ENCODE peak calls at places on chromosomes 7 and 10, in nine cellular contexts. One of them, this sample, is unnamed.
A peak's percentile ranks its signal among the peaks of the same experiment; 100 is the strongest.

GRCh38 chr7:28112883-28113540 is 67.6 kb downstream of the JAZF1 start:
- DNase-seq in substantia nigra: no peak
- DNase-seq in pancreas: no peak
- DNase-seq in fibroblast of lung: no peak
- DNase-seq in left cardiac atrium: no peak
- DNase-seq in amniotic stem cell: no peak
- DNase-seq in AG09319: no peak
- DNase-seq in HT1080: no peak
- DNase-seq in non-pigmented ciliary epithelial cell: no peak
- DNase-seq in this sample: no peak

GRCh38 chr10:104415526-104416165 is 62.0 kb downstream of the CFAP58 start:
- DNase-seq in substantia nigra: no peak
- DNase-seq in pancreas: no peak
- DNase-seq in fibroblast of lung: no peak
- DNase-seq in left cardiac atrium: no peak
- DNase-seq in amniotic stem cell: no peak
- DNase-seq in AG09319: no peak
- DNase-seq in HT1080: no peak
- DNase-seq in non-pigmented ciliary epithelial cell: no peak
- DNase-seq in this sample: no peak

GRCh38 chr10:65340340-65340739 is 1585.5 kb upstream of the LRRTM3 start:
- DNase-seq in substantia nigra: no peak
- DNase-seq in pancreas: no peak
- DNase-seq in fibroblast of lung: no peak
- DNase-seq in left cardiac atrium: no peak
- DNase-seq in amniotic stem cell: no peak
- DNase-seq in AG09319: no peak
- DNase-seq in HT1080: no peak
- DNase-seq in non-pigmented ciliary epithelial cell: no peak
- DNase-seq in this sample: no peak

GRCh38 chr7:132394283-132395003 is 181.8 kb downstream of the PLXNA4 start:
- DNase-seq in substantia nigra: no peak
- DNase-seq in pancreas: no peak
- DNase-seq in fibroblast of lung: no peak
- DNase-seq in left cardiac atrium: no peak
- DNase-seq in amniotic stem cell: no peak
- DNase-seq in AG09319: no peak
- DNase-seq in HT1080: no peak
- DNase-seq in non-pigmented ciliary epithelial cell: no peak
- DNase-seq in this sample: no peak

GRCh38 chr10:89684604-89685003 is 16.8 kb upstream of the KIF20B start:
- DNase-seq in substantia nigra: no peak
- DNase-seq in pancreas: no peak
- DNase-seq in fibroblast of lung: peak; percentile 22
- DNase-seq in left cardiac atrium: no peak
- DNase-seq in amniotic stem cell: no peak
- DNase-seq in AG09319: no peak
- DNase-seq in HT1080: peak; percentile 71
- DNase-seq in non-pigmented ciliary epithelial cell: no peak
- DNase-seq in this sample: no peak

GRCh38 chr10:3398825-3399646 is 226.5 kb upstream of the PITRM1 start:
- DNase-seq in substantia nigra: peak; percentile 32
- DNase-seq in pancreas: no peak
- DNase-seq in fibroblast of lung: no peak
- DNase-seq in left cardiac atrium: peak; percentile 57
- DNase-seq in amniotic stem cell: no peak
- DNase-seq in AG09319: peak; percentile 10
- DNase-seq in HT1080: no peak
- DNase-seq in non-pigmented ciliary epithelial cell: no peak
- DNase-seq in this sample: peak; percentile 35

GRCh38 chr7:51265066-51265907 is 51.3 kb downstream of the COBL start:
- DNase-seq in substantia nigra: no peak
- DNase-seq in pancreas: no peak
- DNase-seq in fibroblast of lung: no peak
- DNase-seq in left cardiac atrium: no peak
- DNase-seq in amniotic stem cell: no peak
- DNase-seq in AG09319: no peak
- DNase-seq in HT1080: no peak
- DNase-seq in non-pigmented ciliary epithelial cell: no peak
- DNase-seq in this sample: no peak

GRCh38 chr10:106467506-106467905 is 697.0 kb downstream of the SORCS1 start:
- DNase-seq in substantia nigra: no peak
- DNase-seq in pancreas: no peak
- DNase-seq in fibroblast of lung: no peak
- DNase-seq in left cardiac atrium: no peak
- DNase-seq in amniotic stem cell: no peak
- DNase-seq in AG09319: no peak
- DNase-seq in HT1080: peak; percentile 52
- DNase-seq in non-pigmented ciliary epithelial cell: no peak
- DNase-seq in this sample: no peak

GRCh38 chr10:43355749-43356371 is 15.6 kb upstream of the FXYD4 start:
- DNase-seq in substantia nigra: no peak
- DNase-seq in pancreas: no peak
- DNase-seq in fibroblast of lung: peak; percentile 26
- DNase-seq in left cardiac atrium: no peak
- DNase-seq in amniotic stem cell: no peak
- DNase-seq in AG09319: no peak
- DNase-seq in HT1080: peak; percentile 33
- DNase-seq in non-pigmented ciliary epithelial cell: no peak
- DNase-seq in this sample: no peak

GRCh38 chr7:149855368-149856305 is 17.5 kb downstream of the ZNF862 start:
- DNase-seq in substantia nigra: no peak
- DNase-seq in pancreas: no peak
- DNase-seq in fibroblast of lung: peak; percentile 75
- DNase-seq in left cardiac atrium: no peak
- DNase-seq in amniotic stem cell: no peak
- DNase-seq in AG09319: no peak
- DNase-seq in HT1080: peak; percentile 87
- DNase-seq in non-pigmented ciliary epithelial cell: peak; percentile 78
- DNase-seq in this sample: no peak

GRCh38 chr7:44574286-44574872 is 671 bp upstream of the DDX56 start:
- DNase-seq in substantia nigra: no peak
- DNase-seq in pancreas: no peak
- DNase-seq in fibroblast of lung: no peak
- DNase-seq in left cardiac atrium: no peak
- DNase-seq in amniotic stem cell: no peak
- DNase-seq in AG09319: no peak
- DNase-seq in HT1080: no peak
- DNase-seq in non-pigmented ciliary epithelial cell: no peak
- DNase-seq in this sample: no peak

GRCh38 chr10:77583527-77583926 is 54.1 kb downstream of the KCNMA1 start:
- DNase-seq in substantia nigra: no peak
- DNase-seq in pancreas: no peak
- DNase-seq in fibroblast of lung: no peak
- DNase-seq in left cardiac atrium: no peak
- DNase-seq in amniotic stem cell: no peak
- DNase-seq in AG09319: no peak
- DNase-seq in HT1080: peak; percentile 61
- DNase-seq in non-pigmented ciliary epithelial cell: no peak
- DNase-seq in this sample: no peak

GRCh38 chr10:113007343-113007771 is 57.3 kb downstream of the TCF7L2 start:
- DNase-seq in substantia nigra: no peak
- DNase-seq in pancreas: no peak
- DNase-seq in fibroblast of lung: no peak
- DNase-seq in left cardiac atrium: no peak
- DNase-seq in amniotic stem cell: no peak
- DNase-seq in AG09319: no peak
- DNase-seq in HT1080: no peak
- DNase-seq in non-pigmented ciliary epithelial cell: no peak
- DNase-seq in this sample: no peak

GRCh38 chr10:38163617-38164016 is 69.5 kb downstream of the ZNF37A start:
- DNase-seq in substantia nigra: no peak
- DNase-seq in pancreas: no peak
- DNase-seq in fibroblast of lung: no peak
- DNase-seq in left cardiac atrium: no peak
- DNase-seq in amniotic stem cell: no peak
- DNase-seq in AG09319: no peak
- DNase-seq in HT1080: no peak
- DNase-seq in non-pigmented ciliary epithelial cell: no peak
- DNase-seq in this sample: no peak

GRCh38 chr10:99528256-99528866 is 4.4 kb upstream of the NKX2-3 start:
- DNase-seq in substantia nigra: no peak
- DNase-seq in pancreas: no peak
- DNase-seq in fibroblast of lung: peak; percentile 48
- DNase-seq in left cardiac atrium: no peak
- DNase-seq in amniotic stem cell: no peak
- DNase-seq in AG09319: no peak
- DNase-seq in HT1080: no peak
- DNase-seq in non-pigmented ciliary epithelial cell: no peak
- DNase-seq in this sample: no peak

GRCh38 chr10:91144961-91145360 is 75.5 kb upstream of the PCGF5 start:
- DNase-seq in substantia nigra: no peak
- DNase-seq in pancreas: no peak
- DNase-seq in fibroblast of lung: peak; percentile 57
- DNase-seq in left cardiac atrium: no peak
- DNase-seq in amniotic stem cell: no peak
- DNase-seq in AG09319: no peak
- DNase-seq in HT1080: no peak
- DNase-seq in non-pigmented ciliary epithelial cell: peak; percentile 9
- DNase-seq in this sample: no peak

GRCh38 chr7:130695840-130696239 is 9.5 kb upstream of the TSGA13 start:
- DNase-seq in substantia nigra: no peak
- DNase-seq in pancreas: no peak
- DNase-seq in fibroblast of lung: peak; percentile 63
- DNase-seq in left cardiac atrium: no peak
- DNase-seq in amniotic stem cell: peak; percentile 5
- DNase-seq in AG09319: peak; percentile 4
- DNase-seq in HT1080: no peak
- DNase-seq in non-pigmented ciliary epithelial cell: peak; percentile 17
- DNase-seq in this sample: no peak

GRCh38 chr7:41466760-41467384 is 236.0 kb downstream of the INHBA start:
- DNase-seq in substantia nigra: no peak
- DNase-seq in pancreas: no peak
- DNase-seq in fibroblast of lung: no peak
- DNase-seq in left cardiac atrium: no peak
- DNase-seq in amniotic stem cell: no peak
- DNase-seq in AG09319: no peak
- DNase-seq in HT1080: no peak
- DNase-seq in non-pigmented ciliary epithelial cell: no peak
- DNase-seq in this sample: no peak

GRCh38 chr10:71569775-71570588 is 149.6 kb downstream of the C10orf105 start:
- DNase-seq in substantia nigra: peak; percentile 56
- DNase-seq in pancreas: peak; percentile 88
- DNase-seq in fibroblast of lung: peak; percentile 47
- DNase-seq in left cardiac atrium: peak; percentile 73
- DNase-seq in amniotic stem cell: peak; percentile 6
- DNase-seq in AG09319: no peak
- DNase-seq in HT1080: peak; percentile 36
- DNase-seq in non-pigmented ciliary epithelial cell: no peak
- DNase-seq in this sample: peak; percentile 55

GRCh38 chr10:29702288-29703164 is 67.8 kb upstream of the SVIL start:
- DNase-seq in substantia nigra: no peak
- DNase-seq in pancreas: no peak
- DNase-seq in fibroblast of lung: peak; percentile 51
- DNase-seq in left cardiac atrium: no peak
- DNase-seq in amniotic stem cell: no peak
- DNase-seq in AG09319: no peak
- DNase-seq in HT1080: no peak
- DNase-seq in non-pigmented ciliary epithelial cell: no peak
- DNase-seq in this sample: no peak

GRCh38 chr7:142100634-142101033 is 10.9 kb upstream of the MGAM2 start:
- DNase-seq in substantia nigra: no peak
- DNase-seq in pancreas: no peak
- DNase-seq in fibroblast of lung: no peak
- DNase-seq in left cardiac atrium: no peak
- DNase-seq in amniotic stem cell: no peak
- DNase-seq in AG09319: no peak
- DNase-seq in HT1080: no peak
- DNase-seq in non-pigmented ciliary epithelial cell: no peak
- DNase-seq in this sample: no peak

GRCh38 chr7:7595451-7595850 is 28.8 kb downstream of the MIOS start:
- DNase-seq in substantia nigra: no peak
- DNase-seq in pancreas: no peak
- DNase-seq in fibroblast of lung: peak; percentile 60
- DNase-seq in left cardiac atrium: no peak
- DNase-seq in amniotic stem cell: no peak
- DNase-seq in AG09319: no peak
- DNase-seq in HT1080: peak; percentile 2
- DNase-seq in non-pigmented ciliary epithelial cell: no peak
- DNase-seq in this sample: no peak

GRCh38 chr7:106018566-106019338 is 55.7 kb downstream of the CDHR3 start:
- DNase-seq in substantia nigra: no peak
- DNase-seq in pancreas: no peak
- DNase-seq in fibroblast of lung: peak; percentile 28
- DNase-seq in left cardiac atrium: no peak
- DNase-seq in amniotic stem cell: no peak
- DNase-seq in AG09319: no peak
- DNase-seq in HT1080: no peak
- DNase-seq in non-pigmented ciliary epithelial cell: no peak
- DNase-seq in this sample: no peak

GRCh38 chr10:23081891-23082290 is 13.5 kb upstream of the MSRB2 start:
- DNase-seq in substantia nigra: no peak
- DNase-seq in pancreas: no peak
- DNase-seq in fibroblast of lung: peak; percentile 22
- DNase-seq in left cardiac atrium: no peak
- DNase-seq in amniotic stem cell: no peak
- DNase-seq in AG09319: no peak
- DNase-seq in HT1080: peak; percentile 11
- DNase-seq in non-pigmented ciliary epithelial cell: no peak
- DNase-seq in this sample: no peak

GRCh38 chr7:123941391-123942180 is 16.5 kb downstream of the SPAM1 start:
- DNase-seq in substantia nigra: no peak
- DNase-seq in pancreas: no peak
- DNase-seq in fibroblast of lung: no peak
- DNase-seq in left cardiac atrium: no peak
- DNase-seq in amniotic stem cell: no peak
- DNase-seq in AG09319: no peak
- DNase-seq in HT1080: no peak
- DNase-seq in non-pigmented ciliary epithelial cell: no peak
- DNase-seq in this sample: no peak

GRCh38 chr7:123583821-123584220 is 17.8 kb upstream of the ASB15 start:
- DNase-seq in substantia nigra: no peak
- DNase-seq in pancreas: no peak
- DNase-seq in fibroblast of lung: no peak
- DNase-seq in left cardiac atrium: no peak
- DNase-seq in amniotic stem cell: no peak
- DNase-seq in AG09319: no peak
- DNase-seq in HT1080: no peak
- DNase-seq in non-pigmented ciliary epithelial cell: no peak
- DNase-seq in this sample: no peak